ENCODE peak calls at places on chromosomes 6 and 20, in five cellular contexts. D, V, M, O and W are unnamed samples.

GRCh38 chr20:38447931-38448675 is 13.0 kb upstream of the SNHG17 start:
- ATAC-seq in V (no peak), D (peak; percentile 48), M (no peak), O (no peak), W (no peak)

GRCh38 chr6:42131531-42131930 is 10.9 kb downstream of the C6orf132 start:
- ATAC-seq in M (no peak), D (peak; percentile 99), V (no peak), O (no peak), W (no peak)

GRCh38 chr6:38279423-38279822 is 360.3 kb downstream of the BTBD9 start:
- ATAC-seq in M (no peak), O (no peak), D (no peak), V (no peak), W (no peak)

GRCh38 chr6:148502083-148502772 is 159.6 kb downstream of the SASH1 start:
- ATAC-seq in D (no peak), V (no peak), M (peak; percentile 33), O (peak; percentile 78), W (peak; percentile 68)

GRCh38 chr6:8642131-8642530 is 206.8 kb upstream of the SLC35B3 start:
- ATAC-seq in M (no peak), V (no peak), D (no peak), O (no peak), W (no peak)

GRCh38 chr6:157065366-157065765 is 258.0 kb downstream of the TMEM242 start:
- ATAC-seq in D (no peak), M (no peak), O (no peak), V (no peak), W (no peak)

GRCh38 chr6:96007663-96008062 is 8.1 kb upstream of the FUT9 start:
- ATAC-seq in O (no peak), M (no peak), V (no peak), D (no peak), W (no peak)

GRCh38 chr6:106966229-106966628 is 8.3 kb downstream of the CD24 start:
- ATAC-seq in V (no peak), D (no peak), O (no peak), M (no peak), W (no peak)

GRCh38 chr6:48606618-48607017 is 495.6 kb upstream of the PTCHD4 start:
- ATAC-seq in D (no peak), M (peak; percentile 89), O (no peak), V (no peak), W (no peak)

GRCh38 chr6:49543087-49543858 is 7.2 kb upstream of the C6orf141 start:
- ATAC-seq in M (no peak), V (no peak), O (no peak), D (peak; percentile 21), W (no peak)

GRCh38 chr6:24926639-24927038 is 9.1 kb downstream of the RIPOR2 start:
- ATAC-seq in D (no peak), O (no peak), M (no peak), V (no peak), W (no peak)

GRCh38 chr20:36086767-36087166 is 67.8 kb upstream of the EPB41L1 start:
- ATAC-seq in M (peak; percentile 71), V (no peak), O (no peak), D (peak; percentile 68), W (no peak)

GRCh38 chr6:45930419-45931059 is 85.1 kb downstream of the CLIC5 start:
- ATAC-seq in M (peak; percentile 92), V (peak; percentile 40), O (peak; percentile 96), D (peak; percentile 86), W (peak; percentile 63)

GRCh38 chr20:11204926-11205768 is 531.3 kb upstream of the JAG1 start:
- ATAC-seq in O (peak; percentile 96), V (no peak), M (peak; percentile 99), D (peak; percentile 42), W (peak; percentile 19)

GRCh38 chr6:149923327-149923986 is 536 bp upstream of the RAET1G start:
- ATAC-seq in M (peak; percentile 3), V (peak; percentile 26), D (no peak), O (no peak), W (no peak)

GRCh38 chr20:12358006-12358654 is 440.4 kb downstream of the BTBD3 start:
- ATAC-seq in V (no peak), D (no peak), M (peak; percentile 54), O (no peak), W (no peak)

GRCh38 chr6:129661478-129662405 is 48.2 kb downstream of the ARHGAP18 start:
- ATAC-seq in O (peak; percentile 74), D (no peak), V (no peak), M (no peak), W (no peak)

GRCh38 chr6:52667572-52667971 is 3.3 kb upstream of the TMEM14A start:
- ATAC-seq in M (no peak), V (no peak), O (no peak), D (no peak), W (no peak)

GRCh38 chr6:13371421-13372072 is 43.2 kb upstream of the TBC1D7 start:
- ATAC-seq in O (no peak), M (no peak), D (no peak), V (no peak), W (no peak)

GRCh38 chr6:81781624-81782023 is 29.1 kb upstream of the TENT5A start:
- ATAC-seq in V (no peak), M (no peak), O (no peak), D (no peak), W (no peak)

GRCh38 chr20:63138855-63139341 is 77.0 kb downstream of the YTHDF1 start:
- ATAC-seq in V (no peak), D (peak; percentile 84), M (no peak), O (no peak), W (no peak)

GRCh38 chr6:138404666-138405337 is 779 bp downstream of the HEBP2 start:
- ATAC-seq in D (peak; percentile 6), O (peak; percentile 27), M (peak; percentile 5), V (peak; percentile 29), W (peak; percentile 14)

GRCh38 chr6:151417477-151417876 is 26.1 kb upstream of the ZBTB2 start:
- ATAC-seq in M (no peak), D (no peak), O (no peak), V (no peak), W (no peak)

GRCh38 chr6:168264593-168265335 is 54.8 kb downstream of the DACT2 start:
- ATAC-seq in D (no peak), O (no peak), V (no peak), M (no peak), W (no peak)

GRCh38 chr20:63775096-63775978 is 35.8 kb downstream of the SLC2A4RG start:
- ATAC-seq in M (peak; percentile 64), D (no peak), V (peak; percentile 57), O (peak; percentile 84), W (no peak)

GRCh38 chr6:151260191-151260590 is 20.4 kb downstream of the AKAP12 start:
- ATAC-seq in O (no peak), V (no peak), D (no peak), M (no peak), W (no peak)

GRCh38 chr6:53735896-53736295 is 58.9 kb upstream of the LRRC1 start:
- ATAC-seq in D (no peak), M (no peak), O (no peak), V (peak; percentile 42), W (no peak)

GRCh38 chr20:50592282-50593004 is 82.3 kb downstream of the PTPN1 start:
- ATAC-seq in O (peak; percentile 21), D (no peak), M (peak; percentile 59), V (no peak), W (peak; percentile 45)

GRCh38 chr6:135054575-135055498 is at the start of gene HBS1L:
- ATAC-seq in M (peak; percentile 99), O (peak; percentile 99), D (peak; percentile 98), V (peak; percentile 96), W (peak; percentile 100)

GRCh38 chr6:21808551-21809181 is 215.1 kb downstream of the SOX4 start:
- ATAC-seq in D (peak; percentile 21), M (peak; percentile 80), O (no peak), V (no peak), W (peak; percentile 26)

GRCh38 chr20:3307078-3307477 is 68.1 kb upstream of the SLC4A11 start:
- ATAC-seq in D (no peak), V (no peak), O (peak; percentile 82), M (peak; percentile 80), W (peak; percentile 51)

GRCh38 chr6:137227872-137228302 is 8.7 kb upstream of the IFNGR1 start:
- ATAC-seq in V (no peak), O (no peak), D (no peak), M (peak; percentile 82), W (peak; percentile 43)

GRCh38 chr6:95599691-95600090 is 22.4 kb downstream of the MANEA start:
- ATAC-seq in D (no peak), M (no peak), V (no peak), O (no peak), W (no peak)

DNA sequence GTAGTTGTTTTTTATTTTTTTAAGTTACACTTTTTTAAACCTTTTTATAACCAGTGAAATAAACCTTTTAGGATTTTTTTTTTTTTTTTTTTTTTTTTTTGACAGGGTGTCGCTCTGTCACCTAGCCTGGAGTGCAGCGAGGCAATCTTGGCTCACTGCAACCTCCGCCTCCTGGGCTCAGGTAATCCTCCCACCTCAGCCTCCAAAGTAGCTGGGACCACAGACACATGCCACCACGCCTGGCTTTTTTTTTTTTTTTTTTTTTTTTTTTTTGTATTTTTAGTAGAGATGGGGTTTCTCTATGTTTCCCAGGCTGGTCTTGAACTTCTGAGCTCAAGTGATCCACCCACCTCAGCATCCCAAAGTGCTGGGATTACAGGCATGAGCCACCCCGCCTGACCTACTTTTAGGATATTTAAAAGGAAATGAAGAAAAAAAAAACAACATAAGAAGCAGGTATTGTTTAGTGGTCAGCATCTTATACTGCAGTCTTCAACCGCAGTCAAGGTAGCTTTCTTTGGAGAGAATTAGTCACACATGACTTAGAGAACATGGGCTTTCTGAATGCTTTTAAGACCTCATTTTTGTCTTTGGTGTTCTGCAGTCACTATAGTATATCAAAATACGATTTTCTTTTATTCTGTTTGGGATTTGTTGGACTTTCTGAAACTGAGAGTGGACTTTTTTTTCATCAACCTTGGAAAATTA is 1.6 kb downstream of the POLR1H start:
- ATAC-seq in O (no peak), M (no peak), D (no peak), V (no peak), W (no peak)
- H3K27ac ChIP-seq in O (peak overlapping the region; percentile 87), M (peak overlapping the region; percentile 91), D (no peak overlapping the region), V (peak overlapping the region; percentile 89), W (no peak overlapping the region)

GRCh38 chr20:25407311-25408169 is at the start of gene GINS1:
- ATAC-seq in D (peak; percentile 93), M (peak; percentile 98), O (peak; percentile 99), V (peak; percentile 86), W (peak; percentile 84)
- TF ChIP-seq CTCF in D (no peak), M (no peak), O (no peak), V (no peak), W (peak; percentile 14)

GRCh38 chr20:44522841-44523240 is 971 bp upstream of the SERINC3 start:
- ATAC-seq in V (no peak), D (no peak), M (no peak), O (no peak), W (no peak)
- H3K4me3 ChIP-seq in V (peak overlapping the region; percentile 88), D (peak overlapping the region; percentile 86), M (no peak overlapping the region), O (no peak overlapping the region), W (no peak overlapping the region)

DNA sequence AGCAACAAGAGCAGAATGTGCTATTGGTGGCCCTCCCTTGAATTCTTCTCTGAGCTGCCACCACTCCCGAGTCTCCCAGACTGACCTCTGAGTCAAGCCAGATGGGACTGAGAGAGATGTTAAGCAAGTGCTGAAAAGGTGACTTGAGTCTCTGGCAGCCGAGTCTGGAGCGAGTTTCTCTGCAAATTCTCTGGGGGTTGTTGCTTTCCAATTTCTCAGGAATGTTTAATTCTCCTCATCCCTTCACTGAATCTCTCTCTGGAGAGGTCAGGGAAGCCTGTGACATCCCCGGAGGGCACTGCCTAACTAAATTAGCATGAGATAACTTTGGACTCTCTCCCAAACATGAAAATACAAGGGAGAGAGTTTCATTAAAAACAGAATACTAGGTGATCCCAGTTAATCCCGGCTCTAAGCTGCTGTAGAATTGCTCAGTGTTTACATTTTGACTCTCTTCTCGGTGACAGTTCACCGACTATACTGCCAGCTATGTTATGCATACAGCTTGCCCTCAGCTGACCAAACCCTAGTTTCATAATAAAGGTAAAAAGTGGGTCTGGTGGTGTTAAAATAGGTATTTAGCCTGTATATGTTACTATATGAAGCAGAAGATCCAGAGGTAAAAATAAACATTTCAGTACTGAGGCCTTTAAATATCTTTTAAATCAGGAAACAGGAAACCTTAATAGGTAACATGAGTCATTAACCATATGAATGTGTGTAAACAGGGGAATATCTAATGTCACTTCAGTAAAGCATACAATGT is 157.9 kb downstream of the FOXC1 start:
- ATAC-seq in D (peak; percentile 70), M (no peak), O (peak; percentile 86), V (no peak), W (peak; percentile 75)
- H3K27ac ChIP-seq in D (peak overlapping the region; percentile 85), M (no peak overlapping the region), O (no peak overlapping the region), V (no peak overlapping the region), W (no peak overlapping the region)